ENCODE peak calls at places on chromosomes 7 and 10, in four cellular contexts. N is A549, Y is HepG2, I is GM12878. W is an unnamed sample.

GRCh38 chr7:39958038-39958437 is 8.0 kb downstream of the CDK13 start:
- DNase-seq in N (no peak), Y (no peak), I (no peak), W (no peak)

GRCh38 chr10:135601-136464 is 578 bp downstream of the ZMYND11 start:
- DNase-seq in N (peak; percentile 58), Y (peak; percentile 25), I (no peak), W (peak; percentile 75)

GRCh38 chr10:51389415-51390342 is 309.7 kb downstream of the CSTF2T start:
- DNase-seq in N (no peak), Y (peak; percentile 32), I (peak; percentile 2), W (peak; percentile 69)

GRCh38 chr7:30920021-30920583 is 8.4 kb downstream of the AQP1 start:
- DNase-seq in N (no peak), Y (no peak), I (no peak), W (peak; percentile 17)

GRCh38 chr7:4202954-4203353 is 479.1 kb upstream of the FOXK1 start:
- DNase-seq in N (no peak), Y (no peak), I (no peak), W (no peak)

GRCh38 chr7:33539198-33539597 is 366.1 kb upstream of the BMPER start:
- DNase-seq in N (no peak), Y (no peak), I (no peak), W (no peak)

GRCh38 chr7:41415473-41416207 is 287.2 kb downstream of the INHBA start:
- DNase-seq in N (no peak), Y (no peak), I (no peak), W (no peak)

GRCh38 chr10:48400129-48400849 is 93.8 kb downstream of the MAPK8 start:
- DNase-seq in N (no peak), Y (no peak), I (no peak), W (no peak)

GRCh38 chr7:111159426-111159825 is 68.5 kb downstream of the LRRN3 start:
- DNase-seq in N (no peak), Y (no peak), I (no peak), W (no peak)

GRCh38 chr7:2044883-2045471 is 187.8 kb downstream of the MAD1L1 start:
- DNase-seq in N (no peak), Y (no peak), I (no peak), W (peak; percentile 32)

GRCh38 chr7:119196183-119196582 is 971.7 kb downstream of the ANKRD7 start:
- DNase-seq in N (no peak), Y (no peak), I (no peak), W (no peak)

GRCh38 chr7:139046143-139046542 is 10.3 kb upstream of the ZC3HAV1L start:
- DNase-seq in N (no peak), Y (no peak), I (no peak), W (no peak)

GRCh38 chr10:51879238-51879637 is 179.8 kb upstream of the CSTF2T start:
- DNase-seq in N (no peak), Y (no peak), I (peak; percentile 52), W (no peak)

GRCh38 chr10:116665541-116666125 is 44.9 kb downstream of the PNLIPRP2 start:
- DNase-seq in N (no peak), Y (peak; percentile 83), I (no peak), W (no peak)

GRCh38 chr7:116386674-116387073 is 112.9 kb upstream of the CAV2 start:
- DNase-seq in N (no peak), Y (no peak), I (no peak), W (no peak)

GRCh38 chr7:70681847-70682350 is 450.0 kb upstream of the GALNT17 start:
- DNase-seq in N (no peak), Y (no peak), I (peak; percentile 39), W (no peak)

DNA sequence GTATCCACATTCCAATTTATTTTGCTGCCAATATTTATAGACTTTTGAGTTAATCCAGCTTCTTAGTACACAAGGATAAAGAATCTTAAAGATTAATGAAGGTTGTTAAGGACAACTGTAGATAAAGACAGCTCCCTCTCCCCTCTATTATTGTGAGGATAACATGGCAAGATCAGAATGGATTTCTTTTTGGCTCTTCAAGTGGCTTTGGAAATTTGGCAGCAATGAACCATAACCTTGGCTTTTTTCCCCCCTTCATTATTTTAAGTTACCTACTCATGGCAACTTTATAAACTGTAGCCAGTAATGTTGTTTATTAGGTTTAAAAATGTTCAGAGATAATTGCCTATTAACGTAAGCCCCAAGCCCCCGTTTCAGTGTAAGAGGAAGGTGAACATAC is 131.1 kb upstream of the SLC26A5 start:
- DNase-seq in N (no peak), Y (no peak), I (no peak), W (no peak)
- TF ChIP-seq PBX3 in N (no peak), Y (no peak), I (no peak), W (no peak)

GRCh38 chr10:60312818-60313588 is 76.7 kb downstream of the ANK3 start:
- DNase-seq in N (no peak), Y (no peak), I (no peak), W (no peak)

GRCh38 chr10:60316029-60316428 is 73.6 kb downstream of the ANK3 start:
- DNase-seq in N (no peak), Y (no peak), I (no peak), W (no peak)

GRCh38 chr10:60314306-60314940 is 75.3 kb downstream of the ANK3 start:
- DNase-seq in N (no peak), Y (no peak), I (no peak), W (no peak)

GRCh38 chr10:60313589-60313952 is 76.1 kb downstream of the ANK3 start:
- DNase-seq in N (no peak), Y (no peak), I (no peak), W (no peak)

DNA sequence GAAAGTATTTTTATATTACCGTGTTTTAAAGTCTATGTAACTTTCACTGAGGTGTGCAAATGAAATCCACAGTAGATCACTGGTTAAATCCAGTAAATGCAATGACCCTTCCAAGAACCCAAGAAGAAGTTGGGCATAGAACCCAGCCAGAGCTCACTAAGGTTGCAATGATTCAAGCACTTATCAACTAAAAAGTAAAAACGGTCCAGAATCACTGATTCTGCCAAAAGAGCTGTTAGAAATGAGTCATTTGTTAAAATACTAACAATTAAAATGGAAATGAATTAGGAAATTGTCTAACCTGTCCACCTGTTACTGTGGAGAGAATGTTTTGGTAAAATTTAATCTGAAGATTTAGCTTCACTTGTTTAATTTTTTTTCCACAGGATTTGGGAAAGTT is 74.4 kb downstream of the ANK3 start:
- DNase-seq in N (no peak), Y (no peak), I (no peak), W (no peak)
- TF ChIP-seq PBX3 in N (no peak), Y (no peak), I (no peak), W (no peak)

DNA sequence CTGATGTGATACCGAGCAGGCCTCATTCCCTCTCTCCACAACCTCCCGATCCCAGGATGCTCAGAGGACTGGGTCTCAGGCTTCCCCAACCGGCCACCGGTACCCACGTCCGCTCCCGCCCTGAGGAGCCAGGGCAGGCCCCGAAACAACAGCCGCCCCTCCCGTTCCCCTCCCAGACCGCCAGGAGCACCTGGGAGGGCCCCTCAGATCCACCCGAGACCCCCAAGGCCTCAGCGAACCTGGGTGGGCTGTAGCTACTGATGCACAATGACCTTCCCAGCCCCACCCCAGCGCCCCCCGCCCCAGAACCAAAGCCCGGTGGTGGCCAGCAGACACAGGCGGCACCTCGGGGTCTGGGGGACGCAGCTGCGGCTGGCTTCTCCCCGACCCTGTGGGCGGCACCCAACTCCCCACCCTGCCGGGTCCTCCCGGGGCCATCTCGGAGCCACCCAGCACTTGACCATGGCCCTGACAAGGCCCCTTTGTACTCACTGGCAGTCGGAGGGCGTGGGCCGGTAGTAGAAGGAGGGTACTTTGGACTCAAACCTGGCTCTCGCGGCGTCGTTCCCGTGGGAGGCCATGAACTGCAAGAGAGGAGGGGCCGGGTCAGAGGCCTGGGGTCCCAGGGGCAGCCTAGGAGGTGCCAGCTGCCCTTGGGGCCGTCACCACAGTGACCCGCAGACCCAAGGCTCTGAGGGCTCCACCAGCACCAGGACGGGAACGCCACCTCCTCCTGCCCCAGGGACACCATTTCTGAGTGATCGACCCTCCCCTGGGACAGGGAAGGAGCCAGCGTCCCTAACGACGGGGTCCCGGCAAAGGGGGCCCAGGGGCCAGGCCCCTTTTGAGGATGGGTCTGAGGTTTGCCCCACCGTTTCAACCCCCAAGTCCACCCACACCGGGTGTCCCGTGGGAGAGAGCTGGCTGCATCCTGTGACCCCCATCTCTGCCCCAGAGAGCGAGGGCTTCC is 28.1 kb downstream of the ADAP1 start:
- DNase-seq in N (no peak), Y (peak; percentile 91), I (no peak), W (no peak)
- TF ChIP-seq PBX3 in N (no peak), Y (no peak), I (no peak), W (no peak)

GRCh38 chr10:120644549-120645410 is 187.8 kb downstream of the PLPP4 start:
- DNase-seq in N (no peak), Y (no peak), I (no peak), W (no peak)
- TF ChIP-seq PBX3 in N (no peak), Y (no peak), I (no peak), W (no peak)

W was measured in SK-N-SH.